ENCODE peak calls at places on chromosome 1, in seven cellular contexts. One of them, this sample, is unnamed.

GRCh38 chr1:247054992-247055415 is 23.6 kb downstream of the ZNF670 start:
- DNase-seq in H9: no peak
- DNase-seq in mesendoderm: no peak
- DNase-seq in neuronal stem cell: no peak
- DNase-seq in mesenchymal stem cell: peak
- DNase-seq in H1: no peak
- DNase-seq in IMR-90: peak
- DNase-seq in this sample: no peak

GRCh38 chr1:55065649-55066048 is 26.3 kb downstream of the PCSK9 start:
- DNase-seq in neuronal stem cell: no peak
- DNase-seq in mesenchymal stem cell: no peak
- DNase-seq in IMR-90: no peak
- DNase-seq in mesendoderm: no peak
- DNase-seq in H9: peak
- DNase-seq in H1: no peak
- DNase-seq in this sample: peak

GRCh38 chr1:102174259-102174863 is 177.6 kb upstream of the OLFM3 start:
- DNase-seq in mesenchymal stem cell: no peak
- DNase-seq in H1: no peak
- DNase-seq in IMR-90: no peak
- DNase-seq in H9: peak
- DNase-seq in mesendoderm: peak
- DNase-seq in neuronal stem cell: no peak
- DNase-seq in this sample: no peak

GRCh38 chr1:222777463-222777862 is 37.4 kb upstream of the DISP1 start:
- DNase-seq in neuronal stem cell: no peak
- DNase-seq in H1: no peak
- DNase-seq in mesendoderm: no peak
- DNase-seq in H9: no peak
- DNase-seq in mesenchymal stem cell: peak
- DNase-seq in IMR-90: peak
- DNase-seq in this sample: no peak

GRCh38 chr1:231357831-231358354 is 19.8 kb downstream of the SPRTN start:
- DNase-seq in mesendoderm: peak
- DNase-seq in H9: no peak
- DNase-seq in H1: no peak
- DNase-seq in neuronal stem cell: peak
- DNase-seq in mesenchymal stem cell: peak
- DNase-seq in IMR-90: peak
- DNase-seq in this sample: peak

GRCh38 chr1:6359568-6360496 is 33.7 kb downstream of the ACOT7 start:
- DNase-seq in H1: no peak
- DNase-seq in neuronal stem cell: no peak
- DNase-seq in mesendoderm: peak
- DNase-seq in H9: peak
- DNase-seq in IMR-90: peak
- DNase-seq in mesenchymal stem cell: peak
- DNase-seq in this sample: peak

GRCh38 chr1:63651110-63651776 is 58.0 kb downstream of the PGM1 start:
- DNase-seq in H1: no peak
- DNase-seq in H9: no peak
- DNase-seq in mesenchymal stem cell: no peak
- DNase-seq in neuronal stem cell: no peak
- DNase-seq in mesendoderm: no peak
- DNase-seq in IMR-90: peak
- DNase-seq in this sample: peak

GRCh38 chr1:65459397-65459768 is 38.9 kb downstream of the LEPR start:
- DNase-seq in mesenchymal stem cell: peak
- DNase-seq in IMR-90: peak
- DNase-seq in neuronal stem cell: no peak
- DNase-seq in mesendoderm: peak
- DNase-seq in H1: no peak
- DNase-seq in H9: no peak
- DNase-seq in this sample: peak

GRCh38 chr1:119958223-119958622 is 61.9 kb upstream of the ADAM30 start:
- DNase-seq in neuronal stem cell: no peak
- DNase-seq in mesendoderm: no peak
- DNase-seq in mesenchymal stem cell: no peak
- DNase-seq in H9: no peak
- DNase-seq in IMR-90: no peak
- DNase-seq in H1: no peak
- DNase-seq in this sample: no peak

GRCh38 chr1:84890581-84890980 is 2.4 kb downstream of the LPAR3 start:
- DNase-seq in IMR-90: no peak
- DNase-seq in H9: no peak
- DNase-seq in neuronal stem cell: no peak
- DNase-seq in H1: no peak
- DNase-seq in mesendoderm: no peak
- DNase-seq in mesenchymal stem cell: no peak
- DNase-seq in this sample: no peak

GRCh38 chr1:84885469-84885868 is 7.5 kb downstream of the LPAR3 start:
- DNase-seq in IMR-90: no peak
- DNase-seq in H1: no peak
- DNase-seq in mesendoderm: no peak
- DNase-seq in H9: no peak
- DNase-seq in neuronal stem cell: no peak
- DNase-seq in mesenchymal stem cell: no peak
- DNase-seq in this sample: no peak

GRCh38 chr1:84889437-84889836 is 3.6 kb downstream of the LPAR3 start:
- DNase-seq in H9: no peak
- DNase-seq in IMR-90: no peak
- DNase-seq in mesendoderm: no peak
- DNase-seq in neuronal stem cell: no peak
- DNase-seq in H1: no peak
- DNase-seq in mesenchymal stem cell: no peak
- DNase-seq in this sample: no peak

GRCh38 chr1:84887261-84887934 is 5.6 kb downstream of the LPAR3 start:
- DNase-seq in mesenchymal stem cell: peak
- DNase-seq in mesendoderm: no peak
- DNase-seq in H9: no peak
- DNase-seq in IMR-90: peak
- DNase-seq in H1: no peak
- DNase-seq in neuronal stem cell: no peak
- DNase-seq in this sample: peak

GRCh38 chr1:84888753-84889152 is 4.3 kb downstream of the LPAR3 start:
- DNase-seq in H1: no peak
- DNase-seq in H9: no peak
- DNase-seq in neuronal stem cell: no peak
- DNase-seq in mesenchymal stem cell: no peak
- DNase-seq in IMR-90: no peak
- DNase-seq in mesendoderm: no peak
- DNase-seq in this sample: no peak
- H3K18ac ChIP-seq in H1: no peak
- H3K18ac ChIP-seq in H9: no peak
- H3K18ac ChIP-seq in neuronal stem cell: no peak
- H3K18ac ChIP-seq in mesenchymal stem cell: no peak
- H3K18ac ChIP-seq in IMR-90: no peak
- H3K18ac ChIP-seq in mesendoderm: no peak
- H3K18ac ChIP-seq in this sample: no peak

DNA sequence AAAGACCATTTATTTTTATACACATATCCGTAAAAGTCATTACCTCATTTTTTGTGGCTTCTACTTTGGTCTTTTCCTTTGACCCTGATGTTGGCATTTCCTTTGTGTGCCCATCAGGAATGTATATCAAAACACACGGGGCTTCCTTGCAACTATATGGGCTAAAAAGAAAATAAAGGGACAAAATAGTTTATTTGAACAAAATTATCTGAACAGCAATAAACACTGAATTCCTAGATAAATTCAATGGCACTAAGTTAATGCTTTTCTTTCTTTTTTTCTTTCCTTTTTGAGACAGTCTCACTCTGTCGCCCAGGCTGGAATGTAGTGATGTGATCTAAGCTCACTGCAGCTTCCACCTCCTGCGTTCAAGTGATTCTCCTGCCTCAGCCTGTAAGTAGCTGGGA is 45.2 kb downstream of the EPRS1 start:
- DNase-seq in neuronal stem cell: no peak
- DNase-seq in mesenchymal stem cell: no peak
- DNase-seq in H9: no peak
- DNase-seq in IMR-90: peak
- DNase-seq in mesendoderm: no peak
- DNase-seq in H1: no peak
- DNase-seq in this sample: no peak
- H4K8ac ChIP-seq in neuronal stem cell: no peak
- H4K8ac ChIP-seq in mesenchymal stem cell: no peak
- H4K8ac ChIP-seq in H9: no peak
- H4K8ac ChIP-seq in IMR-90: no peak
- H4K8ac ChIP-seq in mesendoderm: no peak
- H4K8ac ChIP-seq in H1: no peak
- H4K8ac ChIP-seq in this sample: no peak

GRCh38 chr1:168987330-168987729 is 119.2 kb upstream of the ATP1B1 start:
- DNase-seq in IMR-90: no peak
- DNase-seq in mesendoderm: peak
- DNase-seq in mesenchymal stem cell: no peak
- DNase-seq in neuronal stem cell: no peak
- DNase-seq in H1: no peak
- DNase-seq in H9: no peak
- DNase-seq in this sample: no peak

GRCh38 chr1:168987923-168988322 is 118.6 kb upstream of the ATP1B1 start:
- DNase-seq in neuronal stem cell: no peak
- DNase-seq in H1: no peak
- DNase-seq in H9: no peak
- DNase-seq in mesendoderm: no peak
- DNase-seq in mesenchymal stem cell: no peak
- DNase-seq in IMR-90: no peak
- DNase-seq in this sample: no peak

GRCh38 chr1:168989985-168990384 is 116.5 kb upstream of the ATP1B1 start:
- DNase-seq in IMR-90: no peak
- DNase-seq in mesendoderm: no peak
- DNase-seq in neuronal stem cell: no peak
- DNase-seq in H1: no peak
- DNase-seq in H9: no peak
- DNase-seq in mesenchymal stem cell: no peak
- DNase-seq in this sample: no peak

GRCh38 chr1:168991667-168992475 is 114.6 kb upstream of the ATP1B1 start:
- DNase-seq in IMR-90: no peak
- DNase-seq in H1: no peak
- DNase-seq in neuronal stem cell: no peak
- DNase-seq in mesenchymal stem cell: no peak
- DNase-seq in H9: no peak
- DNase-seq in mesendoderm: no peak
- DNase-seq in this sample: no peak
- H3K18ac ChIP-seq in IMR-90: no peak
- H3K18ac ChIP-seq in H1: no peak
- H3K18ac ChIP-seq in neuronal stem cell: no peak
- H3K18ac ChIP-seq in mesenchymal stem cell: no peak
- H3K18ac ChIP-seq in H9: no peak
- H3K18ac ChIP-seq in mesendoderm: no peak
- H3K18ac ChIP-seq in this sample: no peak

GRCh38 chr1:17723684-17724083 is 31.4 kb upstream of the ACTL8 start:
- DNase-seq in mesendoderm: no peak
- DNase-seq in neuronal stem cell: no peak
- DNase-seq in mesenchymal stem cell: no peak
- DNase-seq in H1: no peak
- DNase-seq in H9: no peak
- DNase-seq in IMR-90: no peak
- DNase-seq in this sample: no peak
- H4K8ac ChIP-seq in mesendoderm: no peak
- H4K8ac ChIP-seq in neuronal stem cell: no peak
- H4K8ac ChIP-seq in mesenchymal stem cell: no peak
- H4K8ac ChIP-seq in H1: no peak
- H4K8ac ChIP-seq in H9: no peak
- H4K8ac ChIP-seq in IMR-90: no peak
- H4K8ac ChIP-seq in this sample: no peak

GRCh38 chr1:59485949-59486348 is 189.1 kb downstream of the FGGY start:
- DNase-seq in H9: no peak
- DNase-seq in neuronal stem cell: no peak
- DNase-seq in mesenchymal stem cell: no peak
- DNase-seq in H1: no peak
- DNase-seq in mesendoderm: no peak
- DNase-seq in IMR-90: no peak
- DNase-seq in this sample: no peak
- H3K18ac ChIP-seq in H9: no peak
- H3K18ac ChIP-seq in neuronal stem cell: no peak
- H3K18ac ChIP-seq in mesenchymal stem cell: no peak
- H3K18ac ChIP-seq in H1: no peak
- H3K18ac ChIP-seq in mesendoderm: no peak
- H3K18ac ChIP-seq in IMR-90: peak
- H3K18ac ChIP-seq in this sample: no peak

GRCh38 chr1:225534135-225534534 is 106.3 kb upstream of the LBR start:
- DNase-seq in H9: no peak
- DNase-seq in mesenchymal stem cell: no peak
- DNase-seq in H1: no peak
- DNase-seq in neuronal stem cell: no peak
- DNase-seq in mesendoderm: no peak
- DNase-seq in IMR-90: no peak
- DNase-seq in this sample: no peak
- H4K8ac ChIP-seq in H9: no peak
- H4K8ac ChIP-seq in mesenchymal stem cell: no peak
- H4K8ac ChIP-seq in H1: no peak
- H4K8ac ChIP-seq in neuronal stem cell: no peak
- H4K8ac ChIP-seq in mesendoderm: no peak
- H4K8ac ChIP-seq in IMR-90: no peak
- H4K8ac ChIP-seq in this sample: no peak

DNA sequence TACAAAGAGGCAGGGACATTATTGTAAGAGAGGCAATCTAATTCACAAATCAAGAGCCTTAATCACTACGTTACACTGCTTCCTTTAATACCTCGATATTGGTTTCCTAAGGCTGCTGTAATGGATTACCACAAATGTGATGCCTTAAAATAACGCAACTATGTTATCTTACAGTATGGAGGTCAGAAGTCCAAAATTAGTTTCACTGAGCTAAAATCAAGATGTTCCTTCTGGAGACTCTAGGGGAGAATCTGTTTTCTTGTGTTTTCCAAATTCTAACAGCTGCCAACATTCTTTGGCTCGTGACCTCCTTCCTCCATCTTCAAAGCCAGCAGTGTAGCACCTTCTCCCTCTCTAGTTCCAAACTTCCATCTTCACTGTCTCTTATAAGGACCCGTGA is 335.0 kb upstream of the NFIA start:
- DNase-seq in H9: no peak
- DNase-seq in neuronal stem cell: no peak
- DNase-seq in mesenchymal stem cell: no peak
- DNase-seq in IMR-90: no peak
- DNase-seq in H1: no peak
- DNase-seq in mesendoderm: no peak
- DNase-seq in this sample: no peak
- H3K18ac ChIP-seq in H9: no peak
- H3K18ac ChIP-seq in neuronal stem cell: no peak
- H3K18ac ChIP-seq in mesenchymal stem cell: no peak
- H3K18ac ChIP-seq in IMR-90: no peak
- H3K18ac ChIP-seq in H1: no peak
- H3K18ac ChIP-seq in mesendoderm: no peak
- H3K18ac ChIP-seq in this sample: no peak

This sample was measured in trophoblast cell.